ENCODE peak calls at places on chromosomes 3 and 15, in six cellular contexts. F is left ventricle myocardium inferior, V is fibroblast of the aortic adventitia, O is breast epithelium, K is fibroblast of lung, W is A549. T is an unnamed sample.

GRCh38 chr3:147393261-147393964 is 12.9 kb downstream of the ZIC4 start:
- DNase-seq in F (no peak), V (no peak), O (no peak), K (no peak), W (no peak), T (no peak)

GRCh38 chr3:124131158-124132115 is 139.5 kb upstream of the ROPN1 start:
- DNase-seq in F (no peak), V (no peak), O (no peak), K (peak; percentile 24), W (no peak), T (no peak)

GRCh38 chr15:48718646-48719045 is 73.1 kb upstream of the FBN1 start:
- DNase-seq in F (peak; percentile 22), V (peak; percentile 73), O (no peak), K (peak; percentile 53), W (no peak), T (no peak)

GRCh38 chr3:160163259-160163878 is 61.9 kb upstream of the C3orf80 start:
- DNase-seq in F (no peak), V (peak; percentile 74), O (no peak), K (no peak), W (peak; percentile 26), T (no peak)

GRCh38 chr3:170059447-170059846 is 21.7 kb downstream of the GPR160 start:
- DNase-seq in F (no peak), V (no peak), O (no peak), K (no peak), W (no peak), T (no peak)

GRCh38 chr3:53974314-53974713 is 82.7 kb upstream of the SELENOK start:
- DNase-seq in F (no peak), V (no peak), O (no peak), K (no peak), W (no peak), T (no peak)

GRCh38 chr3:182792901-182793662 is at the start of gene ATP11B:
- DNase-seq in F (peak; percentile 78), V (peak; percentile 53), O (peak; percentile 60), K (peak; percentile 51), W (peak; percentile 48), T (peak; percentile 25)

GRCh38 chr15:91952216-91952615 is 98.7 kb downstream of the SLCO3A1 start:
- DNase-seq in F (no peak), V (no peak), O (no peak), K (no peak), W (no peak), T (no peak)

GRCh38 chr15:38130739-38131498 is 121.7 kb upstream of the SPRED1 start:
- DNase-seq in F (peak; percentile 84), V (peak; percentile 99), O (peak; percentile 75), K (peak; percentile 97), W (no peak), T (peak; percentile 87)

GRCh38 chr3:60017631-60018030 is 967.8 kb upstream of the CFAP20DC start:
- DNase-seq in F (no peak), V (no peak), O (no peak), K (peak; percentile 93), W (no peak), T (peak; percentile 58)

GRCh38 chr3:130971208-130971607 is 55.4 kb downstream of the ASTE1 start:
- DNase-seq in F (no peak), V (no peak), O (no peak), K (peak; percentile 50), W (no peak), T (no peak)

GRCh38 chr15:86663304-86663703 is 583.6 kb downstream of the AGBL1 start:
- DNase-seq in F (no peak), V (no peak), O (no peak), K (no peak), W (no peak), T (no peak)

GRCh38 chr3:132344666-132345280 is 27.6 kb downstream of the ACP3 start:
- DNase-seq in F (no peak), V (peak; percentile 37), O (no peak), K (peak; percentile 81), W (no peak), T (no peak)

GRCh38 chr3:179268400-179269051 is 17.6 kb upstream of the KCNMB3 start:
- DNase-seq in F (no peak), V (no peak), O (no peak), K (no peak), W (no peak), T (no peak)

GRCh38 chr3:39668420-39668819 is 141.0 kb upstream of the MYRIP start:
- DNase-seq in F (no peak), V (peak; percentile 75), O (no peak), K (peak; percentile 38), W (peak; percentile 13), T (peak; percentile 15)

GRCh38 chr15:64596701-64597468 is 136.5 kb downstream of the ZNF609 start:
- DNase-seq in F (no peak), V (peak; percentile 64), O (no peak), K (peak; percentile 65), W (no peak), T (no peak)

GRCh38 chr3:106013971-106014370 is 145.2 kb upstream of the CBLB start:
- DNase-seq in F (no peak), V (peak; percentile 81), O (no peak), K (peak; percentile 95), W (no peak), T (no peak)

DNA sequence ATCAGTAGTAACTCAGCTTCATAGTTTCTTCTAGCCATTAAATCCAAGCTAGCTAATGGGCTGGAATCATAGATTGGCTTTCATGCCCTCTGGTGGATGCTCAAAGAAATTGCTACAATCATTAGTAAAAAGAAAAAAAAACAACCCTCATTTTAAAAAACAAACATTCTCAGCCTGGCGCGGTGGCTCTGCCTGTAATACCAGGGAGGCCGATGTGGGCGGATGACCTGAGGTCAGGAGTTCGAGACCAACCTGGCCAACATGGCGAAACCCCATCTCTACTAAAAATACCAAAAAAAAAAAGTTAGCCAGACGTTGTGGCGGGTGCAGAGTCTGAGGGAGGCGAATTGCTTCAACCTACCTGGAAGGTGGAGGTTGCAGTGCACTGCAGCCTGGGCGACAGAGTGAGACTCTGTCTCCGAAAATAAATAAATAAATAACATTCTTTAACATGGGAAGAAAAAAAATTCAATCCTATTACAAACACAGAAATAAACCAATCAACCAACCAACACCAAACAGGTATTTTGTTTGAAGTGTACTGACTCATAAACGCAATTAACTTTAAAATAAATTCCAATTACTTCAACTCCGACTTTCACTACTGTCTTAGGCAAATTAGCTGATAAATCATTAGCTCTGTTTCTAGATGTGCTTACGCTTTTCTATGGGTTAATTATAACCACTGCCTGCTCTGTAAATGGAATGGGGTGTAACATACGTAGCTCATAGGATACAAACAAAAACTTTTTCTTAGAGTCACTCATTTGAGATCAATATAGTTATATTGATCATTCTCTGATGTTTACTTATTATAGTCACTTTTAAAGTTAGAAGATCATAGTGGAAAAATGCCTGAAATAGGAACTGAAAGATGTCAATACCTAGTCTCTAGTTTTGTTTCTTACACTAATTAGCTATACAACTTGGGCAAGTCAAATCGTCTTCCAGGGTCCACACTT is 24.9 kb downstream of the TMEM207 start:
- DNase-seq in F (peak; percentile 24), V (peak; percentile 85), O (peak; percentile 23), K (peak; percentile 61), W (peak; percentile 21), T (no peak)
- H3K4me3 ChIP-seq in F (no peak overlapping the region), V (no peak overlapping the region), O (no peak overlapping the region), K (no peak overlapping the region), W (no peak overlapping the region), T (no peak overlapping the region)

GRCh38 chr3:10507331-10507730 is 1.9 kb upstream of the ATP2B2 start:
- DNase-seq in F (no peak), V (no peak), O (no peak), K (no peak), W (no peak), T (no peak)
- TF ChIP-seq CTCF in F (no peak), V (no peak), O (no peak), K (no peak), W (no peak), T (no peak)

DNA sequence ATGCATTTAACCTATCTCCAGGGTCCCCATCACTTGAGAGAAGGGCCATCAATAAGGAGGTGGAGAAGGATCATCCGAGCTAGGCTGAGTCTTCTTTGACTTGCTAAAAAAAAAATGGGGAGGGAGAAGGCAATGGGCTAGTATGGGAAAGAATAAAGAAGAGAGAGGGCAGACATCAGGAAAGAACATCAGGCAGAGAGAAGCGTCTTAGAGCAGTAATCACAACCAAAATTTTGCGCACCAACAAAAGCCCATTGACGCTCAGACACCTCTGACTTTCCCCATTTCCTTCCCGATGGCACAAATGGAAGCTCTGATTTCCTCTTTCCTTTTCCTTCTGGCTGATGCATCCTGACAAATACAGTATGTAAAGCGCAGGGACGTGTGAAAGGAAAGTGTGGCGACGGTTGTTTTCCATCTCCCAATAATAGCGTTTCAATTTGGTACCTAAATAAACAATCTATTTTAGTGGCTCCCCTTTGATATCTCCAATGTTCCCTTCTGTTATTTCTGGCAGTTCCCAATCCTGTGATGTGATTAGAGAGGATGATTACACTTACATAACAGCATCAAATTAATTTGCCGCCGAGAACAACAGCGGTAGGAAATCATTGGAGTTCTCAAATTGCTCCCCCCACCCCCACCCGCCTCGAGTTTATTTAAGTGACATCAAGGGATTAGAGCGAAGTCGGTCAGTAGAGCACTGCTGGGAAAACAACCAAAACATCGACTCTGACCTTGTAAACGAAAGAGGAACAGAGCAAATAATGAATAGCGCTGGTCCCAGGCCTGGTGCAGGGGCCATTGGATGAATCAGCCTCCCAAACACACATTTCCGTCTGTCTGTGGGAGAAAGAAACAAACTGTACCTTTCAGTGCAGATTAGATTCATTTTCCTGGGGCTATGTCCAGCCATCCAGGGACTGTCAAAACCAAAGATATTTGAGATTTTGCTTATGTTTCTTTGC is 273.3 kb upstream of the ICE2 start:
- DNase-seq in F (peak; percentile 47), V (peak; percentile 52), O (peak; percentile 22), K (peak; percentile 62), W (no peak), T (peak; percentile 46)
- H3K4me3 ChIP-seq in F (peak overlapping the region; percentile 48), V (no peak overlapping the region), O (no peak overlapping the region), K (no peak overlapping the region), W (no peak overlapping the region), T (no peak overlapping the region)

GRCh38 chr3:188643736-188644135 is 489.8 kb downstream of the LPP start:
- DNase-seq in F (no peak), V (no peak), O (no peak), K (no peak), W (no peak), T (no peak)

GRCh38 chr3:188647237-188647636 is 493.3 kb downstream of the LPP start:
- DNase-seq in F (no peak), V (no peak), O (no peak), K (no peak), W (no peak), T (no peak)

GRCh38 chr3:188646592-188646991 is 492.6 kb downstream of the LPP start:
- DNase-seq in F (no peak), V (no peak), O (no peak), K (peak; percentile 11), W (no peak), T (no peak)

GRCh38 chr3:188649521-188649920 is 495.6 kb downstream of the LPP start:
- DNase-seq in F (no peak), V (peak; percentile 52), O (no peak), K (peak; percentile 76), W (no peak), T (no peak)
- TF ChIP-seq CTCF in F (no peak), V (no peak), O (no peak), K (no peak), W (no peak), T (no peak)

GRCh38 chr15:81133782-81134461 is at the start of gene CFAP161:
- DNase-seq in F (peak; percentile 82), V (peak; percentile 51), O (peak; percentile 37), K (peak; percentile 69), W (peak; percentile 33), T (peak; percentile 17)
- H3K4me3 ChIP-seq in F (peak within 1 kb of the TSS; percentile 60), V (peak within 1 kb of the TSS; percentile 54), O (peak within 1 kb of the TSS; percentile 43), K (peak within 1 kb of the TSS; percentile 23), W (peak within 1 kb of the TSS; percentile 25), T (peak within 1 kb of the TSS; percentile 49)

T was measured in retinal pigment epithelial cell.